ENCODE peak calls at places on chromosomes 6 and 20, in nine cellular contexts. One of them, this sample, is unnamed.

GRCh38 chr6:43125119-43125518 is 46.0 kb upstream of the SRF start:
- DNase-seq in tibial artery: no peak
- DNase-seq in Peyer's patch: no peak
- DNase-seq in OCI-LY7: no peak
- DNase-seq in fibroblast of mammary gland: peak
- DNase-seq in psoas muscle: no peak
- DNase-seq in GM20000: no peak
- DNase-seq in endodermal cell: no peak
- DNase-seq in HFFc6: peak
- DNase-seq in this sample: no peak

GRCh38 chr6:74598473-74599393 is 607.1 kb downstream of the COL12A1 start:
- DNase-seq in tibial artery: no peak
- DNase-seq in Peyer's patch: no peak
- DNase-seq in OCI-LY7: no peak
- DNase-seq in fibroblast of mammary gland: peak
- DNase-seq in psoas muscle: no peak
- DNase-seq in GM20000: peak
- DNase-seq in endodermal cell: no peak
- DNase-seq in HFFc6: peak
- DNase-seq in this sample: no peak

GRCh38 chr6:143064996-143065683 is 4.5 kb downstream of the AIG1 start:
- DNase-seq in tibial artery: no peak
- DNase-seq in Peyer's patch: no peak
- DNase-seq in OCI-LY7: no peak
- DNase-seq in fibroblast of mammary gland: no peak
- DNase-seq in psoas muscle: no peak
- DNase-seq in GM20000: no peak
- DNase-seq in endodermal cell: no peak
- DNase-seq in HFFc6: peak
- DNase-seq in this sample: no peak

GRCh38 chr6:127397729-127398609 is 54.6 kb upstream of the ECHDC1 start:
- DNase-seq in tibial artery: no peak
- DNase-seq in Peyer's patch: no peak
- DNase-seq in OCI-LY7: no peak
- DNase-seq in fibroblast of mammary gland: no peak
- DNase-seq in psoas muscle: no peak
- DNase-seq in GM20000: no peak
- DNase-seq in endodermal cell: no peak
- DNase-seq in HFFc6: no peak
- DNase-seq in this sample: no peak

GRCh38 chr6:131694832-131695426 is 6.3 kb downstream of the OR2A4 start:
- DNase-seq in tibial artery: peak
- DNase-seq in Peyer's patch: no peak
- DNase-seq in OCI-LY7: peak
- DNase-seq in fibroblast of mammary gland: peak
- DNase-seq in psoas muscle: peak
- DNase-seq in GM20000: peak
- DNase-seq in endodermal cell: peak
- DNase-seq in HFFc6: peak
- DNase-seq in this sample: no peak

GRCh38 chr6:152696543-152696942 is 1.2 kb upstream of the MYCT1 start:
- DNase-seq in tibial artery: no peak
- DNase-seq in Peyer's patch: no peak
- DNase-seq in OCI-LY7: no peak
- DNase-seq in fibroblast of mammary gland: peak
- DNase-seq in psoas muscle: no peak
- DNase-seq in GM20000: no peak
- DNase-seq in endodermal cell: no peak
- DNase-seq in HFFc6: peak
- DNase-seq in this sample: no peak

GRCh38 chr20:62769346-62770071 is 26.8 kb upstream of the MRGBP start:
- DNase-seq in tibial artery: no peak
- DNase-seq in Peyer's patch: no peak
- DNase-seq in OCI-LY7: no peak
- DNase-seq in fibroblast of mammary gland: no peak
- DNase-seq in psoas muscle: peak
- DNase-seq in GM20000: no peak
- DNase-seq in endodermal cell: no peak
- DNase-seq in HFFc6: no peak
- DNase-seq in this sample: no peak

GRCh38 chr6:44473393-44473792 is 85.9 kb downstream of the CDC5L start:
- DNase-seq in tibial artery: no peak
- DNase-seq in Peyer's patch: no peak
- DNase-seq in OCI-LY7: no peak
- DNase-seq in fibroblast of mammary gland: no peak
- DNase-seq in psoas muscle: no peak
- DNase-seq in GM20000: no peak
- DNase-seq in endodermal cell: peak
- DNase-seq in HFFc6: no peak
- DNase-seq in this sample: no peak

GRCh38 chr6:98716341-98716740 is 118.0 kb upstream of the POU3F2 start:
- DNase-seq in tibial artery: no peak
- DNase-seq in Peyer's patch: no peak
- DNase-seq in OCI-LY7: no peak
- DNase-seq in fibroblast of mammary gland: no peak
- DNase-seq in psoas muscle: no peak
- DNase-seq in GM20000: no peak
- DNase-seq in endodermal cell: peak
- DNase-seq in HFFc6: no peak
- DNase-seq in this sample: no peak

GRCh38 chr6:28943557-28944411 is 20.0 kb upstream of the TRIM27 start:
- DNase-seq in tibial artery: peak
- DNase-seq in Peyer's patch: peak
- DNase-seq in OCI-LY7: peak
- DNase-seq in fibroblast of mammary gland: peak
- DNase-seq in psoas muscle: peak
- DNase-seq in GM20000: peak
- DNase-seq in endodermal cell: peak
- DNase-seq in HFFc6: peak
- DNase-seq in this sample: peak

GRCh38 chr6:148799647-148800046 is 52.8 kb downstream of the UST start:
- DNase-seq in tibial artery: no peak
- DNase-seq in Peyer's patch: no peak
- DNase-seq in OCI-LY7: no peak
- DNase-seq in fibroblast of mammary gland: no peak
- DNase-seq in psoas muscle: no peak
- DNase-seq in GM20000: no peak
- DNase-seq in endodermal cell: no peak
- DNase-seq in HFFc6: no peak
- DNase-seq in this sample: no peak

GRCh38 chr20:33394718-33395117 is 6.6 kb downstream of the CDK5RAP1 start:
- DNase-seq in tibial artery: no peak
- DNase-seq in Peyer's patch: no peak
- DNase-seq in OCI-LY7: no peak
- DNase-seq in fibroblast of mammary gland: no peak
- DNase-seq in psoas muscle: no peak
- DNase-seq in GM20000: no peak
- DNase-seq in endodermal cell: no peak
- DNase-seq in HFFc6: no peak
- DNase-seq in this sample: no peak
- TF ChIP-seq CTCF in tibial artery: no peak
- TF ChIP-seq CTCF in Peyer's patch: no peak
- TF ChIP-seq CTCF in OCI-LY7: peak
- TF ChIP-seq CTCF in fibroblast of mammary gland: peak
- TF ChIP-seq CTCF in psoas muscle: no peak
- TF ChIP-seq CTCF in GM20000: no peak
- TF ChIP-seq CTCF in endodermal cell: no peak
- TF ChIP-seq CTCF in HFFc6: peak
- TF ChIP-seq CTCF in this sample: no peak

DNA sequence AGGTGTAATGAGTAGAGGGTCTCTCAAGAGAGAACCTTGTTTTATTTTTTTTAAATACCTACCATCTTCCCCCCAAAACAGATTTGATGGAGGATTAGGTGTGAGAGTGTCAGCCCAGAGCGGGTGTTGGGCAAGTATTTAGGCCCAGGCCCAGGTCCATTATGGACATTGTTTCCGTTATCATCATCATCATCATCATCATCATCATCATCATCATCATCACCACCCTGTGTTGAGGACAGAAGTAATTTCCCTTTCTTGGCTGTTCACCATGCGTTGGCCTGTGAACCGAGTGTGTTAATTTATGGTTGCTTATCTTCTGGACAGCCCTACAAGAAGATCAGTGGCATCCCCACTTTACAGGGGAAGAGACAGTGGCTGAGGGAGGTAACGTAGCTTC is 28.6 kb downstream of the PSMF1 start:
- DNase-seq in tibial artery: no peak
- DNase-seq in Peyer's patch: no peak
- DNase-seq in OCI-LY7: no peak
- DNase-seq in fibroblast of mammary gland: no peak
- DNase-seq in psoas muscle: no peak
- DNase-seq in GM20000: no peak
- DNase-seq in endodermal cell: no peak
- DNase-seq in HFFc6: no peak
- DNase-seq in this sample: no peak
- TF ChIP-seq CTCF in tibial artery: no peak
- TF ChIP-seq CTCF in Peyer's patch: no peak
- TF ChIP-seq CTCF in OCI-LY7: no peak
- TF ChIP-seq CTCF in fibroblast of mammary gland: no peak
- TF ChIP-seq CTCF in psoas muscle: no peak
- TF ChIP-seq CTCF in GM20000: no peak
- TF ChIP-seq CTCF in endodermal cell: no peak
- TF ChIP-seq CTCF in HFFc6: no peak
- TF ChIP-seq CTCF in this sample: no peak

DNA sequence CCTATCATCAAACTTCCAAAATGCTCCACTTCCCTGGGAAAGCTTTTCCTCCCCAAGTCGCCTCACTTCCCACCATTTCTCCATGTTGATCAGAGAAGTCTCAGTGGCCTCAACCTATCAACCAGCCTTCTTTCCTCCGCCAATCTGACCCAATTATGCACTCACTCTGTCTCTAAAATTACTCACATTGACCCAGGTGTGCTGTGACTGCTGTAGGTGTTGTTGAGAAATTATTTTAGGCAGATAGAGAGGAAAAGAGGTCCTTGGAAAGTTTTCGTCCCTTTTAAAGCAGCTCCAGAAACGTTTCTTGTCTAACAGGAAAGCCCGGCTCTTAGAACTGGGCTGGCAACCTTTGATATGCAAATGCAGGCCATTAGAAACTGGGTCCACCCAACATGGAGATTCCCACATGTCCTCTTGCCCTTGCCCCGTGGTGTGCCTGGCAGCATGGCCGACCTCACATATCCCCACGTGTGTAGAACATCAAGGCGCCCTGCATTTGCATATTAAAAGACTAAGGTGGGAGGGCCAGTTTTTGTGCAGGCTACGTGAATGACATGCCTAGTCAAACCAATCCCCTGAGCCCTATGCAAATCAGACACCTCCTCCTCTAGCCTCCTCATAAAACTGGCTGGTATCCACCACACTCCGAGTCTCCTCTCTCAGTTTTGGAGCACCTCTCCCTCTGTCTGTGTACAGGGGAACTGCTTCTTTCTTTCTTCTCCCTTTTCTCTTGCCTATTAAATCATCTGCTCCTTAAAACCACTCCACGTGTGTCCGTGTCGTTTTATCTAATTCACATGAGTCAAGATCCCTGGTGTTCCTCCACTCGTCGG is 12.9 kb downstream of the IPCEF1 start:
- DNase-seq in tibial artery: no peak
- DNase-seq in Peyer's patch: peak
- DNase-seq in OCI-LY7: no peak
- DNase-seq in fibroblast of mammary gland: peak
- DNase-seq in psoas muscle: no peak
- DNase-seq in GM20000: no peak
- DNase-seq in endodermal cell: peak
- DNase-seq in HFFc6: peak
- DNase-seq in this sample: no peak
- TF ChIP-seq CTCF in tibial artery: no peak
- TF ChIP-seq CTCF in Peyer's patch: peak
- TF ChIP-seq CTCF in OCI-LY7: no peak
- TF ChIP-seq CTCF in fibroblast of mammary gland: peak
- TF ChIP-seq CTCF in psoas muscle: no peak
- TF ChIP-seq CTCF in GM20000: no peak
- TF ChIP-seq CTCF in endodermal cell: peak
- TF ChIP-seq CTCF in HFFc6: peak
- TF ChIP-seq CTCF in this sample: peak

GRCh38 chr6:42104095-42104806 is 38.2 kb downstream of the C6orf132 start:
- DNase-seq in tibial artery: peak
- DNase-seq in Peyer's patch: peak
- DNase-seq in OCI-LY7: peak
- DNase-seq in fibroblast of mammary gland: peak
- DNase-seq in psoas muscle: peak
- DNase-seq in GM20000: peak
- DNase-seq in endodermal cell: peak
- DNase-seq in HFFc6: no peak
- DNase-seq in this sample: no peak
- TF ChIP-seq CTCF in tibial artery: peak
- TF ChIP-seq CTCF in Peyer's patch: peak
- TF ChIP-seq CTCF in OCI-LY7: peak
- TF ChIP-seq CTCF in fibroblast of mammary gland: peak
- TF ChIP-seq CTCF in psoas muscle: peak
- TF ChIP-seq CTCF in GM20000: peak
- TF ChIP-seq CTCF in endodermal cell: peak
- TF ChIP-seq CTCF in HFFc6: peak
- TF ChIP-seq CTCF in this sample: peak

DNA sequence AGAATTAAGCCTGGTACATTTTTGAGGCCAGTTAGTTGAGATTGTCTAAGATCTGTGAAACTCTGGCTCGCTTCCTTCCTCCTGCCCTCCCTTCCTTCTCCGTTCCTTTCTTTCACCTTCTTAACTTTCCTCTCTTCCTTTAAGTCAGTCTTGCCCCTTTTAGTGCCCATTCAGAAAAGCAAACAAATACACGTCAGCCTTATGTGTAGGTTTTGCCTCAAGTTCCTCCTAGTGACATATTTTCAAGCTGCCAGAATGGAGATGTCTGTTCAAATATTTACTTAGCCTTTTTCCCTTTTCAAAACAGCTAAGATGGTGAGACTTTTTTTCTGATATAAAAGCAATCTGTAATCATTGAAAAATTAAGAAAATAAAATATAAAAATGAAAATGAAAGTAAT is 178.4 kb downstream of the FARS2 start:
- DNase-seq in tibial artery: no peak
- DNase-seq in Peyer's patch: no peak
- DNase-seq in OCI-LY7: no peak
- DNase-seq in fibroblast of mammary gland: no peak
- DNase-seq in psoas muscle: no peak
- DNase-seq in GM20000: no peak
- DNase-seq in endodermal cell: no peak
- DNase-seq in HFFc6: no peak
- DNase-seq in this sample: no peak
- TF ChIP-seq CTCF in tibial artery: no peak
- TF ChIP-seq CTCF in Peyer's patch: no peak
- TF ChIP-seq CTCF in OCI-LY7: no peak
- TF ChIP-seq CTCF in fibroblast of mammary gland: no peak
- TF ChIP-seq CTCF in psoas muscle: no peak
- TF ChIP-seq CTCF in GM20000: no peak
- TF ChIP-seq CTCF in endodermal cell: no peak
- TF ChIP-seq CTCF in HFFc6: no peak
- TF ChIP-seq CTCF in this sample: no peak